ENCODE peak calls at places on chromosomes 12 and 14, in eight cellular contexts. One of them, this sample, is unnamed.

GRCh38 chr12:20489645-20490044 is 121.3 kb downstream of the PDE3A start:
- DNase-seq in cardiac fibroblast: no peak
- DNase-seq in astrocyte of the spinal cord: no peak
- DNase-seq in uterus: no peak
- DNase-seq in skeletal muscle cell: no peak
- DNase-seq in CD8-positive, alpha-beta T cell: no peak
- DNase-seq in AG10803: peak
- DNase-seq in A549: no peak
- DNase-seq in this sample: no peak

GRCh38 chr14:55288439-55288838 is 17.2 kb downstream of the FBXO34 start:
- DNase-seq in cardiac fibroblast: no peak
- DNase-seq in astrocyte of the spinal cord: no peak
- DNase-seq in uterus: no peak
- DNase-seq in skeletal muscle cell: no peak
- DNase-seq in CD8-positive, alpha-beta T cell: no peak
- DNase-seq in AG10803: no peak
- DNase-seq in A549: no peak
- DNase-seq in this sample: no peak

GRCh38 chr12:78981-79380 is 12.4 kb downstream of the IQSEC3 start:
- DNase-seq in cardiac fibroblast: no peak
- DNase-seq in astrocyte of the spinal cord: no peak
- DNase-seq in uterus: no peak
- DNase-seq in skeletal muscle cell: no peak
- DNase-seq in CD8-positive, alpha-beta T cell: no peak
- DNase-seq in AG10803: no peak
- DNase-seq in A549: no peak
- DNase-seq in this sample: no peak

GRCh38 chr12:120007272-120007671 is 18.2 kb downstream of the BICDL1 start:
- DNase-seq in cardiac fibroblast: no peak
- DNase-seq in astrocyte of the spinal cord: no peak
- DNase-seq in uterus: no peak
- DNase-seq in skeletal muscle cell: no peak
- DNase-seq in CD8-positive, alpha-beta T cell: peak
- DNase-seq in AG10803: no peak
- DNase-seq in A549: no peak
- DNase-seq in this sample: no peak

GRCh38 chr12:991350-992278 is 591 bp downstream of the ERC1 start:
- DNase-seq in cardiac fibroblast: no peak
- DNase-seq in astrocyte of the spinal cord: peak
- DNase-seq in uterus: no peak
- DNase-seq in skeletal muscle cell: no peak
- DNase-seq in CD8-positive, alpha-beta T cell: peak
- DNase-seq in AG10803: no peak
- DNase-seq in A549: peak
- DNase-seq in this sample: no peak

GRCh38 chr12:40226652-40227051 is 1.9 kb downstream of the LRRK2 start:
- DNase-seq in cardiac fibroblast: peak
- DNase-seq in astrocyte of the spinal cord: peak
- DNase-seq in uterus: peak
- DNase-seq in skeletal muscle cell: peak
- DNase-seq in CD8-positive, alpha-beta T cell: no peak
- DNase-seq in AG10803: peak
- DNase-seq in A549: peak
- DNase-seq in this sample: peak

GRCh38 chr14:35374273-35374681 is 30.3 kb downstream of the NFKBIA start:
- DNase-seq in cardiac fibroblast: peak
- DNase-seq in astrocyte of the spinal cord: peak
- DNase-seq in uterus: peak
- DNase-seq in skeletal muscle cell: peak
- DNase-seq in CD8-positive, alpha-beta T cell: no peak
- DNase-seq in AG10803: peak
- DNase-seq in A549: peak
- DNase-seq in this sample: peak

GRCh38 chr12:4177257-4177656 is 96.3 kb upstream of the CCND2 start:
- DNase-seq in cardiac fibroblast: no peak
- DNase-seq in astrocyte of the spinal cord: no peak
- DNase-seq in uterus: no peak
- DNase-seq in skeletal muscle cell: no peak
- DNase-seq in CD8-positive, alpha-beta T cell: no peak
- DNase-seq in AG10803: no peak
- DNase-seq in A549: no peak
- DNase-seq in this sample: no peak

GRCh38 chr12:2858944-2859352 is 2.1 kb upstream of the TEX52 start:
- DNase-seq in cardiac fibroblast: no peak
- DNase-seq in astrocyte of the spinal cord: no peak
- DNase-seq in uterus: peak
- DNase-seq in skeletal muscle cell: no peak
- DNase-seq in CD8-positive, alpha-beta T cell: no peak
- DNase-seq in AG10803: no peak
- DNase-seq in A549: no peak
- DNase-seq in this sample: no peak

GRCh38 chr14:21612324-21612723 is 22.4 kb downstream of the OR10G2 start:
- DNase-seq in cardiac fibroblast: peak
- DNase-seq in astrocyte of the spinal cord: no peak
- DNase-seq in uterus: no peak
- DNase-seq in skeletal muscle cell: no peak
- DNase-seq in CD8-positive, alpha-beta T cell: no peak
- DNase-seq in AG10803: no peak
- DNase-seq in A549: no peak
- DNase-seq in this sample: no peak

GRCh38 chr14:72450473-72451044 is 443.3 kb downstream of the DPF3 start:
- DNase-seq in cardiac fibroblast: no peak
- DNase-seq in astrocyte of the spinal cord: no peak
- DNase-seq in uterus: no peak
- DNase-seq in skeletal muscle cell: no peak
- DNase-seq in CD8-positive, alpha-beta T cell: no peak
- DNase-seq in AG10803: no peak
- DNase-seq in A549: no peak
- DNase-seq in this sample: no peak

GRCh38 chr14:98935921-98936320 is 336.1 kb downstream of the BCL11B start:
- DNase-seq in cardiac fibroblast: no peak
- DNase-seq in astrocyte of the spinal cord: no peak
- DNase-seq in uterus: no peak
- DNase-seq in skeletal muscle cell: no peak
- DNase-seq in CD8-positive, alpha-beta T cell: no peak
- DNase-seq in AG10803: no peak
- DNase-seq in A549: no peak
- DNase-seq in this sample: no peak

GRCh38 chr12:100372846-100373245 is 16.0 kb downstream of the SLC17A8 start:
- DNase-seq in cardiac fibroblast: no peak
- DNase-seq in astrocyte of the spinal cord: no peak
- DNase-seq in uterus: no peak
- DNase-seq in skeletal muscle cell: no peak
- DNase-seq in CD8-positive, alpha-beta T cell: no peak
- DNase-seq in AG10803: no peak
- DNase-seq in A549: no peak
- DNase-seq in this sample: no peak

GRCh38 chr14:65301862-65302539 is 110.5 kb upstream of the FUT8 start:
- DNase-seq in cardiac fibroblast: no peak
- DNase-seq in astrocyte of the spinal cord: no peak
- DNase-seq in uterus: no peak
- DNase-seq in skeletal muscle cell: no peak
- DNase-seq in CD8-positive, alpha-beta T cell: no peak
- DNase-seq in AG10803: no peak
- DNase-seq in A549: no peak
- DNase-seq in this sample: no peak

GRCh38 chr14:37024166-37024565 is 148.2 kb downstream of the SLC25A21 start:
- DNase-seq in cardiac fibroblast: no peak
- DNase-seq in astrocyte of the spinal cord: no peak
- DNase-seq in uterus: no peak
- DNase-seq in skeletal muscle cell: no peak
- DNase-seq in CD8-positive, alpha-beta T cell: no peak
- DNase-seq in AG10803: no peak
- DNase-seq in A549: no peak
- DNase-seq in this sample: peak

GRCh38 chr12:24398605-24399004 is 449.1 kb upstream of the SOX5 start:
- DNase-seq in cardiac fibroblast: no peak
- DNase-seq in astrocyte of the spinal cord: no peak
- DNase-seq in uterus: no peak
- DNase-seq in skeletal muscle cell: no peak
- DNase-seq in CD8-positive, alpha-beta T cell: no peak
- DNase-seq in AG10803: no peak
- DNase-seq in A549: no peak
- DNase-seq in this sample: no peak

GRCh38 chr12:111028830-111029229 is 108.5 kb upstream of the MYL2 start:
- DNase-seq in cardiac fibroblast: no peak
- DNase-seq in astrocyte of the spinal cord: no peak
- DNase-seq in uterus: no peak
- DNase-seq in skeletal muscle cell: no peak
- DNase-seq in CD8-positive, alpha-beta T cell: no peak
- DNase-seq in AG10803: no peak
- DNase-seq in A549: no peak
- DNase-seq in this sample: no peak

GRCh38 chr12:112176321-112177010 is 51.1 kb downstream of the TRAFD1 start:
- DNase-seq in cardiac fibroblast: no peak
- DNase-seq in astrocyte of the spinal cord: no peak
- DNase-seq in uterus: no peak
- DNase-seq in skeletal muscle cell: no peak
- DNase-seq in CD8-positive, alpha-beta T cell: no peak
- DNase-seq in AG10803: no peak
- DNase-seq in A549: no peak
- DNase-seq in this sample: no peak

DNA sequence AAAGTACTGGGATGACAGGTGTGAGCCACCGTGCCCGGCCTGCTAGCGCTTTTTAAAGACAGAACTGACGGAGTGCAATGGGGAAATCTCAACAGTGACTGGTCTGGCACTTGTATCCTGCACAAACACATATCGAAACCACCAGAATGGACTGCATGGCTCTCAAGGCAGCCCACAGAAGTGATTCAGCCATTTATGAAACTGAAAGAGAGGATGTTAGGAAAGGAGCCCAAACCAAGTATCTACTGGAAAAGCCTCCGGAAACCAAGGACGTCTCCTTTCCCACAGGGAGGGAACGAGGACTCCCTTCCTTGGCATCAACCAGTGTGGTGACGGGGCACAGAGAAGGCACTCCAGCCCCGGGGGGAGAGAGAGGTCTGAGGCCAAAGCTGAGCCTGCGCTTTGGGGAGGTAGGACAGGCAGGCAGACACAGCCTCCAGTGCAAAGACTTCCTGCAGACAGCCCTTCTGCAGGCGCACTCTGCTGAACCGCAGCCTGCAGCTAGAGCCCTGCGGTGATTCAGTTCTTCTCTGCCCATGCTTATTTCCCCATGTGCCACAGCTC is 16.5 kb downstream of the SLC15A4 start:
- DNase-seq in cardiac fibroblast: no peak
- DNase-seq in astrocyte of the spinal cord: no peak
- DNase-seq in uterus: no peak
- DNase-seq in skeletal muscle cell: no peak
- DNase-seq in CD8-positive, alpha-beta T cell: no peak
- DNase-seq in AG10803: no peak
- DNase-seq in A549: no peak
- DNase-seq in this sample: no peak
- H3K4me3 ChIP-seq in cardiac fibroblast: no peak
- H3K4me3 ChIP-seq in astrocyte of the spinal cord: no peak
- H3K4me3 ChIP-seq in uterus: no peak
- H3K4me3 ChIP-seq in skeletal muscle cell: no peak
- H3K4me3 ChIP-seq in CD8-positive, alpha-beta T cell: no peak
- H3K4me3 ChIP-seq in AG10803: no peak
- H3K4me3 ChIP-seq in A549: no peak
- H3K4me3 ChIP-seq in this sample: no peak

DNA sequence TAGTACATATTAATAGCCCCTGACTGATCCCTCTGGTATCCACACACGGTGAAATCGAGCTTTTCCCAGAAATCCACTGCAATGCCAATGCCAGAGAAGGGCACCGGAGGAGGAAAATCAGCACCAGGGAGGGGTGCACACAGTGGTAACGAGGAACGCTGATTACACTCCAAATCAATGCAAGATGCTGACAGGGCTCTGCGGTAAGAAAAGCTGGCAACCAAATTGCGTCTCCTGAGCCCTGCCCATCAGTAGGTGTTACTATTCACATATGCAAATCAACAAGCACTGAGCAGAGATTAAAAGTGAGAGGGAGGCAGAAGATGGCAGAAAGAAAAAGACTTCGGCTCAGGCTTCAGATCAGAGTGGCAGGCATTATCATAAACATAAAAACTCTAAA is 159.1 kb downstream of the RPS29 start:
- DNase-seq in cardiac fibroblast: no peak
- DNase-seq in astrocyte of the spinal cord: no peak
- DNase-seq in uterus: no peak
- DNase-seq in skeletal muscle cell: no peak
- DNase-seq in CD8-positive, alpha-beta T cell: no peak
- DNase-seq in AG10803: no peak
- DNase-seq in A549: no peak
- DNase-seq in this sample: no peak
- H3K4me3 ChIP-seq in cardiac fibroblast: no peak
- H3K4me3 ChIP-seq in astrocyte of the spinal cord: no peak
- H3K4me3 ChIP-seq in uterus: no peak
- H3K4me3 ChIP-seq in skeletal muscle cell: no peak
- H3K4me3 ChIP-seq in CD8-positive, alpha-beta T cell: no peak
- H3K4me3 ChIP-seq in AG10803: no peak
- H3K4me3 ChIP-seq in A549: no peak
- H3K4me3 ChIP-seq in this sample: no peak

DNA sequence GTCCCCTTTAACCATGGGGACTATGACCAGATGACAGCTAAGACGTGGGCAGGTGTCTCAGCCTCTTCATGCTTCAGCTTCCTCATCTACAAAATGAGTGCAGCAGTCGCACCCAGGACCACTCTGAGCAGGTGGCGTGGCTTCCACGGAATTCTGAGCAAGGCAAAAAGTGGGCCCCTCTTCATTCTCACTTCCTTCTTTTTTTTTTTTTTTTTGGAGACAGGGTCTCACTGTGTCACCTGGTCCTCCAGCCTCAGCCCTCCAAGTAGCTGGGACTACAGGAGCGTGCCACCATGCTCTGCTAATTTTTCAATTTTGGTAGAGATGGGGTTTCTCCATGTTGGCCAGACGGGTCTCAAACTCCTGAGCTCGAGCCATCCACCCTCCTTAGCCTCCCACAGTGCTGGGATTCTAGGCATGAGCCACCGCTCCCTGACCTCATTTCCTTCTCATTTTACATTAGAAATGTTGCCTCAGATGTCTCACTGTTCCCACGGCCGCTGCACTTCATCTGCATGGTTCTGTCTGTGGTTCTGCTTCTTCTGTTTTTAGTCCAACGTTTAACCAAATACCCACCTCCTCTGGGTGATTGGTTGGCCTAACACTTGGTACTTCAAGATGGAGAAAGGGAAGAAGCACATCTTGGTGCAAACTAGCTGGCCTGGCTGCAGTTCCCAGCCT is 41.3 kb upstream of the BCL7A start:
- DNase-seq in cardiac fibroblast: peak
- DNase-seq in astrocyte of the spinal cord: peak
- DNase-seq in uterus: no peak
- DNase-seq in skeletal muscle cell: no peak
- DNase-seq in CD8-positive, alpha-beta T cell: no peak
- DNase-seq in AG10803: peak
- DNase-seq in A549: no peak
- DNase-seq in this sample: no peak
- H3K4me3 ChIP-seq in cardiac fibroblast: no peak
- H3K4me3 ChIP-seq in astrocyte of the spinal cord: no peak
- H3K4me3 ChIP-seq in uterus: no peak
- H3K4me3 ChIP-seq in skeletal muscle cell: no peak
- H3K4me3 ChIP-seq in CD8-positive, alpha-beta T cell: no peak
- H3K4me3 ChIP-seq in AG10803: no peak
- H3K4me3 ChIP-seq in A549: no peak
- H3K4me3 ChIP-seq in this sample: no peak

DNA sequence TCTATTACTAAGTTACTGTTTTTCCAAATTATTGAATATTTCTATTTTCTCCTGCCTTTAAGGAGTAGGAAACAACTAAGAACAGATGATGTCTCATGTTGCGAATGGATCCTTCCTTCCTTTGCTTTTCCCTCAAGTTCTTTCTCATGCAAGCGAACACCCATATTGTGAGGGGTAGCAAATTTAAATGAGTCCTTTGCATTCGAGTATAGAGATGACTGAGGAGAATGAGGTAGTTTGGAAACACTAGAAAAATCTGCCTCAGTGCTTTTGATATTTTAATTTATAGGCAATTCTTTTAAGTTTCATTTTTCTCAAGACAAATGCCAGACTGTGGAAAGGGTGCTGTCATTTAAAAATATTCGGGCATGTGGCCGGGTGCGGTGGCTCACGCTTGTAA is 56.1 kb downstream of the TRAF3 start:
- DNase-seq in cardiac fibroblast: no peak
- DNase-seq in astrocyte of the spinal cord: no peak
- DNase-seq in uterus: no peak
- DNase-seq in skeletal muscle cell: no peak
- DNase-seq in CD8-positive, alpha-beta T cell: no peak
- DNase-seq in AG10803: no peak
- DNase-seq in A549: no peak
- DNase-seq in this sample: no peak
- H3K4me3 ChIP-seq in cardiac fibroblast: no peak
- H3K4me3 ChIP-seq in astrocyte of the spinal cord: no peak
- H3K4me3 ChIP-seq in uterus: no peak
- H3K4me3 ChIP-seq in skeletal muscle cell: no peak
- H3K4me3 ChIP-seq in CD8-positive, alpha-beta T cell: no peak
- H3K4me3 ChIP-seq in AG10803: no peak
- H3K4me3 ChIP-seq in A549: no peak
- H3K4me3 ChIP-seq in this sample: no peak